ENCODE peak calls at places on chromosomes 7 and 10, in four cellular contexts. One of them, this sample, is unnamed.

GRCh38 chr10:15035385-15036301 is 8.1 kb upstream of the OLAH start:
- DNase-seq in activated CD8-positive, alpha-beta T cell treated with anti-CD3 and anti-CD28 coated beads for 36 hours: peak
- DNase-seq in heart left ventricle: peak
- DNase-seq in WTC11: peak
- DNase-seq in this sample: no peak

GRCh38 chr7:106755641-106756040 is 94.7 kb upstream of the CCDC71L start:
- DNase-seq in WTC11: no peak
- DNase-seq in activated CD8-positive, alpha-beta T cell treated with anti-CD3 and anti-CD28 coated beads for 36 hours: no peak
- DNase-seq in heart left ventricle: no peak
- DNase-seq in this sample: no peak

GRCh38 chr7:28560771-28561170 is 148.5 kb downstream of the CREB5 start:
- DNase-seq in heart left ventricle: no peak
- DNase-seq in WTC11: no peak
- DNase-seq in activated CD8-positive, alpha-beta T cell treated with anti-CD3 and anti-CD28 coated beads for 36 hours: no peak
- DNase-seq in this sample: no peak

GRCh38 chr7:50614721-50615518 is 49.7 kb upstream of the DDC start:
- DNase-seq in WTC11: no peak
- DNase-seq in activated CD8-positive, alpha-beta T cell treated with anti-CD3 and anti-CD28 coated beads for 36 hours: peak
- DNase-seq in heart left ventricle: no peak
- DNase-seq in this sample: no peak

GRCh38 chr7:84182301-84182700 is 12.3 kb downstream of the SEMA3A start:
- DNase-seq in activated CD8-positive, alpha-beta T cell treated with anti-CD3 and anti-CD28 coated beads for 36 hours: no peak
- DNase-seq in heart left ventricle: no peak
- DNase-seq in WTC11: no peak
- DNase-seq in this sample: no peak

GRCh38 chr7:128166603-128167315 is 74.3 kb upstream of the LEP start:
- DNase-seq in heart left ventricle: no peak
- DNase-seq in activated CD8-positive, alpha-beta T cell treated with anti-CD3 and anti-CD28 coated beads for 36 hours: peak
- DNase-seq in WTC11: peak
- DNase-seq in this sample: peak

GRCh38 chr10:31929986-31930675 is 1.5 kb upstream of the ARHGAP12 start:
- DNase-seq in activated CD8-positive, alpha-beta T cell treated with anti-CD3 and anti-CD28 coated beads for 36 hours: peak
- DNase-seq in WTC11: no peak
- DNase-seq in heart left ventricle: no peak
- DNase-seq in this sample: no peak

GRCh38 chr7:81845628-81846259 is 75.9 kb upstream of the HGF start:
- DNase-seq in heart left ventricle: no peak
- DNase-seq in activated CD8-positive, alpha-beta T cell treated with anti-CD3 and anti-CD28 coated beads for 36 hours: no peak
- DNase-seq in WTC11: no peak
- DNase-seq in this sample: peak

GRCh38 chr10:126846469-126846868 is 58.8 kb upstream of the DOCK1 start:
- DNase-seq in heart left ventricle: no peak
- DNase-seq in activated CD8-positive, alpha-beta T cell treated with anti-CD3 and anti-CD28 coated beads for 36 hours: no peak
- DNase-seq in WTC11: no peak
- DNase-seq in this sample: no peak

GRCh38 chr7:132148876-132149275 is 427.4 kb downstream of the PLXNA4 start:
- DNase-seq in activated CD8-positive, alpha-beta T cell treated with anti-CD3 and anti-CD28 coated beads for 36 hours: no peak
- DNase-seq in heart left ventricle: no peak
- DNase-seq in WTC11: no peak
- DNase-seq in this sample: no peak

GRCh38 chr10:36381748-36382147 is 739.7 kb upstream of the FZD8 start:
- DNase-seq in WTC11: no peak
- DNase-seq in heart left ventricle: no peak
- DNase-seq in activated CD8-positive, alpha-beta T cell treated with anti-CD3 and anti-CD28 coated beads for 36 hours: no peak
- DNase-seq in this sample: no peak

GRCh38 chr10:120732643-120733313 is 118.4 kb upstream of the WDR11 start:
- DNase-seq in heart left ventricle: no peak
- DNase-seq in WTC11: no peak
- DNase-seq in activated CD8-positive, alpha-beta T cell treated with anti-CD3 and anti-CD28 coated beads for 36 hours: peak
- DNase-seq in this sample: no peak

GRCh38 chr10:122725006-122725405 is 25.4 kb upstream of the C10orf120 start:
- DNase-seq in heart left ventricle: no peak
- DNase-seq in activated CD8-positive, alpha-beta T cell treated with anti-CD3 and anti-CD28 coated beads for 36 hours: no peak
- DNase-seq in WTC11: no peak
- DNase-seq in this sample: no peak

GRCh38 chr7:74502216-74502891 is 48.6 kb downstream of the GTF2IRD1 start:
- DNase-seq in WTC11: no peak
- DNase-seq in heart left ventricle: peak
- DNase-seq in activated CD8-positive, alpha-beta T cell treated with anti-CD3 and anti-CD28 coated beads for 36 hours: no peak
- DNase-seq in this sample: no peak

DNA sequence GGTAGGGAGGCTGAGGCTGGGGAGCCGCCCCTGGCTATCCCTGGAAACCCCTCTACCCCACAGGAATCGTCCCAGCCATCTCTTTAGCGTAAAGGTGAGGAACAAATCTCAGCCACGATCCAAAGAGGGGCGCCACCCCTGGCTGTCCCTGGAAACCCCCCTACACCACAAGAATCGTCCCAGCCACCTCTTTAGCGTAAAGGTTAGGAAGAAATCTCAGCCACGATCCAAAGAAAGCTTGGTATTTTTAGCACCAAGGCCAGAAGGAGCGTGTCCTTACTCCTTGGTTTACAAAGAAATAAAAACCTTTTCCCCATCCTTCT is 757 bp upstream of the TSPAN14 start:
- DNase-seq in heart left ventricle: no peak
- DNase-seq in activated CD8-positive, alpha-beta T cell treated with anti-CD3 and anti-CD28 coated beads for 36 hours: peak
- DNase-seq in WTC11: peak
- DNase-seq in this sample: no peak
- TF ChIP-seq CTCF in heart left ventricle: no peak
- TF ChIP-seq CTCF in activated CD8-positive, alpha-beta T cell treated with anti-CD3 and anti-CD28 coated beads for 36 hours: no peak
- TF ChIP-seq CTCF in WTC11: no peak
- TF ChIP-seq CTCF in this sample: no peak

GRCh38 chr10:130336612-130337304 is 200.6 kb downstream of the GLRX3 start:
- DNase-seq in WTC11: no peak
- DNase-seq in heart left ventricle: no peak
- DNase-seq in activated CD8-positive, alpha-beta T cell treated with anti-CD3 and anti-CD28 coated beads for 36 hours: no peak
- DNase-seq in this sample: peak
- TF ChIP-seq CTCF in WTC11: no peak
- TF ChIP-seq CTCF in heart left ventricle: no peak
- TF ChIP-seq CTCF in activated CD8-positive, alpha-beta T cell treated with anti-CD3 and anti-CD28 coated beads for 36 hours: no peak
- TF ChIP-seq CTCF in this sample: peak

GRCh38 chr7:143929224-143929920 is 5.7 kb upstream of the OR2F2 start:
- DNase-seq in activated CD8-positive, alpha-beta T cell treated with anti-CD3 and anti-CD28 coated beads for 36 hours: peak
- DNase-seq in WTC11: no peak
- DNase-seq in heart left ventricle: no peak
- DNase-seq in this sample: no peak
- TF ChIP-seq CTCF in activated CD8-positive, alpha-beta T cell treated with anti-CD3 and anti-CD28 coated beads for 36 hours: no peak
- TF ChIP-seq CTCF in WTC11: no peak
- TF ChIP-seq CTCF in heart left ventricle: no peak
- TF ChIP-seq CTCF in this sample: no peak

GRCh38 chr10:43105793-43106158 is 28.9 kb downstream of the RET start:
- DNase-seq in WTC11: no peak
- DNase-seq in activated CD8-positive, alpha-beta T cell treated with anti-CD3 and anti-CD28 coated beads for 36 hours: no peak
- DNase-seq in heart left ventricle: peak
- DNase-seq in this sample: no peak
- TF ChIP-seq CTCF in WTC11: no peak
- TF ChIP-seq CTCF in activated CD8-positive, alpha-beta T cell treated with anti-CD3 and anti-CD28 coated beads for 36 hours: peak
- TF ChIP-seq CTCF in heart left ventricle: no peak
- TF ChIP-seq CTCF in this sample: peak

DNA sequence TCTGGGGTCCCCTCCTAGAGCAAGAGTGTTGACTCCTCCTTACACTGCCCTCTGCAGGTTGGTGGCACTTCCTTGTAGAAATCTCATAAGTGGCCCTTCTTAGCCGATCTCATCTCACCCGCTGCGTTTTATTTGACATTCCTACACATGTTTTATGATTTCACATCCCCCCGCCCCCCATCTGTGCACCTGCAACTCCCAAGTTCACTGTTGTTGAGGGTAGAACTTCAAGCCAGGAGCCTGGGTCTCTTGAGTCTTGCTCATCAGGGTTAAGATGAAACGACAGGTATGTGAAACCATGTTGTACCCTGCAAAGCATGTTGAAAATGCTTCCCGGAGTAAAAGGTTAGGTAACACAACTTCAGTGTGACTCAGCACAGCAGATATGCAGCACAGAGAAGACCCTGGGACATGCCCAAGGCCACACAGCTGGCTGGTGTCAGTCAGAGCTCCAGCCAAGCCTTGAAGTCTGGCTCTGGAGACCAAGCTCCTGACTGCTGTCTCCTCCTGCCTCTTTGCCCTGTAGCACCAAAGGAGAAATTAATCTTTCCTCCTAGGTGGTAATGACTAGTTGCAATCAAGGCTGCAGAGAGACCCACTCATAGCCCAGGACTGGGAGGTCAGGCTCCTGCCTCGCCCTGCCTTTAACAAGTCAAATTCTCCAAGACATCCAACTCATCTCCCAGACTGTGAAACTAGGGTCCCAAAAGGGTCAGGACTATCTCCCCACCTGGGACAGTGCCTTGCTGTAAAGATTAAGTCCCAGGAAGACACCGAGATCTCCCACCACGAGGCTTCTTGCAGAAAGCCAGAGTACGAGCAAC is 171.0 kb downstream of the PRKAG2 start:
- DNase-seq in activated CD8-positive, alpha-beta T cell treated with anti-CD3 and anti-CD28 coated beads for 36 hours: peak
- DNase-seq in WTC11: peak
- DNase-seq in heart left ventricle: no peak
- DNase-seq in this sample: peak
- TF ChIP-seq CTCF in activated CD8-positive, alpha-beta T cell treated with anti-CD3 and anti-CD28 coated beads for 36 hours: peak
- TF ChIP-seq CTCF in WTC11: no peak
- TF ChIP-seq CTCF in heart left ventricle: peak
- TF ChIP-seq CTCF in this sample: peak

DNA sequence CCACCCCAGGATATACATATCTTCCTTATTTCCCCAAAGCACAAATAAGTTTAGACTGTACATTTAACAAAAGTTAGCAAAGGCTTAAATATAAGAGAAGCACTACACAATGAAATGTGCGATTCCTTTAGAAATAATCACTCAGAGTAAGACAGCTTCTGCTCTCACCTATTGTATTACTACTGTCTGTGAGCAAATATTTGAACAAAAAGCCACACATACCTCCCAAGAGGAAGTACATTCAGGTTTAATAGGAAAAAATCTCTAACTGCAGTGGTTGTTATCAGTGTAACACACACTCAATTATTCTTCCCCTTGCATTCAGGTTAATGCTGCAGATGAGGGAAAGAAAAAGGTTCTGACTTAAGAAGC is 13.4 kb downstream of the GIMAP4 start:
- DNase-seq in heart left ventricle: no peak
- DNase-seq in WTC11: no peak
- DNase-seq in activated CD8-positive, alpha-beta T cell treated with anti-CD3 and anti-CD28 coated beads for 36 hours: no peak
- DNase-seq in this sample: no peak
- TF ChIP-seq CTCF in heart left ventricle: no peak
- TF ChIP-seq CTCF in WTC11: no peak
- TF ChIP-seq CTCF in activated CD8-positive, alpha-beta T cell treated with anti-CD3 and anti-CD28 coated beads for 36 hours: no peak
- TF ChIP-seq CTCF in this sample: no peak

DNA sequence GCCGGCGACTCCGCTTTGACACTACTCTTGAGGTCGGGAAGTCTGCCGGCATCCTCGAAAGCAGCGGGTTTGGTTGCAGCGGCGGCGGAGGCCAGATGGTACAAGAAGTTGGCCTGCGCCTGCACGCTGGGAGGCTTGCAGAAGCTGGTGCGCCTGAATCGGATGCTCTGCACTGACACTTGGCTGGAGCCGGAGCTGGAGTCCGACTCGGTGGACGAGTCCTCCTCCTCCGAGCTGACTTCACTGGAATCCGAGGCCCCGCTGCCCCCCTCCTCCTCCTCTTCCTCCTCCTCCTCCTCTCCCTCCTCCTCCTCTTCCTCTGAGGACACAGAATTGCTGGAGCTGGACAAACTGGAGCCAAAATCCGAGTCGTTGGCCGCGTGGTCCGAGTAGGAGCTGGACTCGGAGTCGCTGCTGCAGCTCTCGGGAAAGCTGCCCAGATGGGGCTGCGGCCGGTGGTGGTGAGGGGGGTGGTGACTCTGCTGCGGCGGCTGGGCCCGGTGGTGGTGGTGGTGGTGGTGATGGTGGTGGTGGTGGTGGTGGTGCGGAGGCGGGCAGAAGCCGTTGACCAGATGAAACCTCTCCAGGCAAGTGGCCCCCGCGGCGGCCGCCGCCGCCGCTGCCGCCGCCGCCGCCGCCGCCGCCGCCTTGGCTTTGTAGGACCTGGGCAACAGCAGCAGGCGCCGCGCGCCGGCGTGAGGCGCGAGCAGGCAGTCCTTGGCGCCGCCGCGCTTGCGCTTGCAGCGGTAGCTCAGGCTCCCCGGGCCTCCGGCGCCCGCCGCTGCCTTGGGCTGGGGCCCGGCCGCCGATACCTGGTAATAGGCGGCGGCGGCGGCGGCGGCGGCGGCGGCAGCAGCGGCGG is 9.0 kb downstream of the SKIDA1 start:
- DNase-seq in WTC11: peak
- DNase-seq in heart left ventricle: peak
- DNase-seq in activated CD8-positive, alpha-beta T cell treated with anti-CD3 and anti-CD28 coated beads for 36 hours: peak
- DNase-seq in this sample: peak
- TF ChIP-seq CTCF in WTC11: no peak
- TF ChIP-seq CTCF in heart left ventricle: no peak
- TF ChIP-seq CTCF in activated CD8-positive, alpha-beta T cell treated with anti-CD3 and anti-CD28 coated beads for 36 hours: no peak
- TF ChIP-seq CTCF in this sample: no peak

GRCh38 chr10:48214701-48215100 is 59.8 kb downstream of the FRMPD2 start:
- DNase-seq in activated CD8-positive, alpha-beta T cell treated with anti-CD3 and anti-CD28 coated beads for 36 hours: no peak
- DNase-seq in heart left ventricle: no peak
- DNase-seq in WTC11: no peak
- DNase-seq in this sample: no peak
- TF ChIP-seq CTCF in activated CD8-positive, alpha-beta T cell treated with anti-CD3 and anti-CD28 coated beads for 36 hours: no peak
- TF ChIP-seq CTCF in heart left ventricle: no peak
- TF ChIP-seq CTCF in WTC11: no peak
- TF ChIP-seq CTCF in this sample: no peak

This sample was measured in nephron progenitor cell.